ENCODE peak calls at places on chromosomes 16 and 17, in seven cellular contexts. G is AG10803, X is Caco-2, K is fibroblast of mammary gland, Z is body of pancreas, N is GM23338, J is epithelial cell of esophagus. W is an unnamed sample.

GRCh38 chr17:21298983-21299519 is 14.5 kb downstream of the MAP2K3 start:
- DNase-seq in N (no peak), G (no peak), K (no peak), X (no peak), J (no peak), Z (no peak), W (no peak)

GRCh38 chr16:89000207-89000959 is 23.4 kb upstream of the CBFA2T3 start:
- DNase-seq in X (no peak), N (no peak), K (no peak), G (no peak), J (no peak), Z (no peak), W (no peak)

GRCh38 chr16:30472328-30472942 is at the start of gene ITGAL:
- DNase-seq in Z (peak; percentile 65), K (no peak), X (no peak), N (no peak), G (no peak), J (peak; percentile 15), W (no peak)

GRCh38 chr16:56532714-56533113 is 12.9 kb upstream of the BBS2 start:
- DNase-seq in Z (no peak), J (peak; percentile 27), G (no peak), X (peak; percentile 20), K (no peak), N (peak; percentile 67), W (no peak)

GRCh38 chr17:50195196-50195865 is 6.1 kb downstream of the COL1A1 start:
- DNase-seq in J (no peak), X (no peak), Z (no peak), K (peak; percentile 60), N (no peak), G (peak; percentile 80), W (peak; percentile 68)

GRCh38 chr17:74769856-74770497 is 6.2 kb downstream of the NAT9 start:
- DNase-seq in K (no peak), N (no peak), G (no peak), J (no peak), X (peak; percentile 36), Z (peak; percentile 48), W (no peak)

GRCh38 chr17:39632153-39632941 is 4.6 kb upstream of the STARD3 start:
- DNase-seq in N (no peak), X (no peak), G (no peak), K (no peak), Z (peak; percentile 84), J (no peak), W (no peak)

GRCh38 chr16:86549076-86549892 is 5.8 kb downstream of the MTHFSD start:
- DNase-seq in X (no peak), Z (no peak), N (no peak), G (no peak), J (no peak), K (peak; percentile 50), W (no peak)

GRCh38 chr17:33500141-33500540 is 207.0 kb upstream of the ASIC2 start:
- DNase-seq in G (no peak), Z (no peak), K (no peak), J (no peak), X (no peak), N (no peak), W (no peak)

GRCh38 chr17:79330229-79330628 is 255.6 kb downstream of the ENGASE start:
- DNase-seq in G (no peak), N (no peak), X (no peak), Z (no peak), K (no peak), J (no peak), W (no peak)

GRCh38 chr17:40859536-40859935 is 7.5 kb downstream of the KRT12 start:
- DNase-seq in N (no peak), G (peak; percentile 9), Z (no peak), K (no peak), J (no peak), X (no peak), W (peak; percentile 11)

GRCh38 chr16:23174622-23175021 is 7.9 kb upstream of the SCNN1G start:
- DNase-seq in X (peak; percentile 16), G (peak; percentile 3), Z (no peak), N (peak; percentile 51), K (peak; percentile 10), J (peak; percentile 44), W (peak; percentile 13)

GRCh38 chr17:45867702-45868101 is 23.0 kb downstream of the SPPL2C start:
- DNase-seq in Z (no peak), X (no peak), J (no peak), G (no peak), N (peak; percentile 42), K (no peak), W (no peak)

GRCh38 chr16:88599092-88599733 is 29.0 kb downstream of the ZC3H18 start:
- DNase-seq in Z (peak; percentile 87), K (no peak), J (no peak), X (no peak), G (no peak), N (no peak), W (no peak)

GRCh38 chr17:57294075-57294474 is 37.8 kb downstream of the MSI2 start:
- DNase-seq in X (no peak), J (no peak), Z (no peak), N (no peak), G (no peak), K (no peak), W (no peak)

GRCh38 chr16:80788016-80788415 is 16.4 kb downstream of the CDYL2 start:
- DNase-seq in K (peak; percentile 39), X (no peak), G (peak; percentile 79), Z (no peak), J (peak; percentile 36), N (no peak), W (peak; percentile 24)

GRCh38 chr16:74226361-74226979 is 70.1 kb upstream of the PSMD7 start:
- DNase-seq in J (peak; percentile 3), N (peak; percentile 49), X (no peak), G (peak; percentile 3), K (peak; percentile 31), Z (no peak), W (peak; percentile 13)
- TF ChIP-seq CTCF in J (peak; percentile 40), N (peak; percentile 75), X (peak; percentile 55), G (peak; percentile 45), K (peak; percentile 51), Z (peak; percentile 10), W (peak; percentile 40)

DNA sequence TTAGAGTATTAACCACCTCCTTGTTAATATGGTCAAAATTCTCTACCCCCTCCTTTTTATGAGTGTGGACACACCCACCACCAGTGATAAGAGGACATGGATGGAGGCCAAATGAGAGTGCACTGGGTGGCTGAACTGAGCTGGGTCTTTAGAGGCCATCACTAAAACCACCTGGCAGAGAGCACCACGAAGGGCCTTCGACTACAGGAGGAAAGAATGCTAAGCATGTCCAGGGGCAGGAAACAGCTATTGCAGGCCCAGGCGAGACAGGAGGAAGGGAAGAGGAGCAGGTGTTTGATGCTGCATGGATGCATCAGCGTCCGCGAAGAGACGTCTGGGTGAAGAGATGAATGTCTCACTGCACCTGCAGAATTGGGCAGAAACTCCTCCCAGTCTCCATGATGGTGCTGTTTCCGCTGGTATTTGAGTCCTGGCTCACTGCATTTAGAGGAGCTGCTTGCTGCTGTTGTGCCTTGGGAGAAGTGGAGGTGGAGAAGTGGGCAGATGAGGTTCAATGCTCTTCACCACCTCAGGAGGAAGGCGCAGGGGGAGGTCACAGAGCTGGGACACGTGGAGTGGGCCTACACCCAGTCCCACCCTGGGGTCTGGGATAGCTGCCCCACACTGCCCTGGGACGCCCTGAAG is 33.2 kb downstream of the SPHK1 start:
- DNase-seq in X (no peak), J (no peak), G (no peak), K (no peak), Z (peak; percentile 63), N (no peak), W (peak; percentile 22)
- H3K4me3 ChIP-seq in X (no peak overlapping the region), J (no peak overlapping the region), G (no peak overlapping the region), K (no peak overlapping the region), Z (no peak overlapping the region), N (no peak overlapping the region), W (no peak overlapping the region)

DNA sequence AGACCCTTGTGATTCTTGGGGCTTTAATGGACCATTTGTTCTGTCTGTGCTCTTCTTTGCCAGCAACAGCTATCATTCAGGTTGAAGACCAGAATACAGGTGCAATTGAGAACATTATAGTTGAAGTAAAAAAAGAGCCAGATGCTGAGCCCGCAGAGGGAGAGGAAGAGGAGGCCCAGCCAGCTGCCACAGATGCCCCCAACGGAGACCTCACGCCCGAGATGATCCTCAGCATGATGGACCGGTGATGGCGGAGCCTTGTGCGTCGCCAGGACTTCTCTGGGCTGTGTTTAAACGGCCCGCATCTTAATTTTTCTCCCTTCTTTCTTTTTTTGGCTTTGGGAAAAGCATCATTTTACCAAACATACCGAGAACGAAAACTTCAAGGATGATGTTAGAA is 7.3 kb upstream of the CARMIL2 start:
- DNase-seq in K (no peak), X (no peak), N (no peak), G (no peak), Z (no peak), J (no peak), W (no peak)
- TF ChIP-seq CTCF in K (no peak), X (no peak), N (no peak), G (no peak), Z (no peak), J (no peak), W (no peak)

GRCh38 chr17:1941241-1942065 is 83.7 kb downstream of the RTN4RL1 start:
- DNase-seq in K (no peak), N (no peak), G (no peak), J (no peak), Z (no peak), X (no peak), W (no peak)
- H3K4me3 ChIP-seq in K (no peak overlapping the region), N (no peak overlapping the region), G (no peak overlapping the region), J (no peak overlapping the region), Z (no peak overlapping the region), X (no peak overlapping the region), W (no peak overlapping the region)

GRCh38 chr17:6346387-6346786 is 88.5 kb downstream of the AIPL1 start:
- DNase-seq in K (no peak), J (no peak), Z (no peak), N (no peak), X (no peak), G (no peak), W (no peak)
- TF ChIP-seq CTCF in K (no peak), J (no peak), Z (no peak), N (no peak), X (no peak), G (no peak), W (no peak)

GRCh38 chr16:14672403-14672971 is 21.6 kb downstream of the PLA2G10 start:
- DNase-seq in N (no peak), G (no peak), J (no peak), X (no peak), K (no peak), Z (peak; percentile 66), W (peak; percentile 7)
- H3K4me3 ChIP-seq in N (no peak overlapping the region), G (no peak overlapping the region), J (no peak overlapping the region), X (no peak overlapping the region), K (no peak overlapping the region), Z (no peak overlapping the region), W (no peak overlapping the region)

DNA sequence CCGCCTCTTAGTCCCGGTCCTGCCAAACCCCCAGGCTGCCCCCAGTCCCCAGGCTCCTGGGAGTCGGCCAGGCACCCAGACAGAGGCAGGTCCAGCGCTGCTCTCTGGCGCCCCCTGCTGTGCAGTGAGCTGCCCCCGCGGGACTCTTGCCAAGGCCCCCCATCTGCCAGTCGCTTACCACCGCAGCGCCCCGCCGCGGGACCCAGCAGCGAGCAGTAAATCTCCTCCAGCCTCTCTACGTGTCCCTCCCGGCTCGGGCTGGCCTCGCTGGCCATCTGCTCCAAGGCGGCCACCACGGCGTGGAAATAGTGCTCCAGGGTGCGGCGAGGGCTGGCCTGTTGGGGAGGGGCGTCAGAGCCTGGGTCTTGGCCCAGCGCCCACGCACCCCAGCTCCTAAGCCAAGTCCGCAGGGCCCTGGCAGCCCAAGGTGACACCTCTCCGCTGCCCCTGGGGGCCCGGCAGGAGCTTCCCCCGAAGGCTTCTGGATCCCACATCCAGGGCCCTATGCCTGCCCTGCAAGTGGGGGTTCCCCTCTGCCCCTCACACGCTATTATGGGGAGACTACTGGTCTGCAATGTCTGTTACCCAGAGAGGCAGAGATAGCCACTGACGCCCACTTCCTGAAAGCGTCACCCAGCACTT is 33.7 kb upstream of the MFSD6L start:
- DNase-seq in X (peak; percentile 8), G (no peak), N (peak; percentile 85), J (no peak), Z (no peak), K (no peak), W (no peak)
- TF ChIP-seq CTCF in X (peak; percentile 31), G (peak; percentile 19), N (peak; percentile 66), J (no peak), Z (peak; percentile 25), K (peak; percentile 32), W (peak; percentile 18)